ENCODE peak calls at places on chromosomes 11 and 22, in four cellular contexts. T is HEK293T; N is activated CD8-positive, alpha-beta memory T cell treated with anti-CD3 and anti-CD28 coated beads for 48 hours; O is stimulated activated CD4-positive, alpha-beta T cell treated with anti-CD3 and anti-CD28 coated beads, Interleukin-15, amount 100 ng/mL, for 1 hour. V is an unnamed sample.

GRCh38 chr11:47373876-47374820 is 4.2 kb downstream of the SPI1 start:
- DNase-seq in T (peak; percentile 92), N (peak; percentile 79), O (peak; percentile 80), V (peak; percentile 75)

GRCh38 chr11:76153609-76153949 is 52.7 kb downstream of the WNT11 start:
- DNase-seq in T (no peak), N (no peak), O (no peak), V (no peak)

GRCh38 chr22:44972363-44973083 is 37.3 kb downstream of the PHF21B start:
- DNase-seq in T (no peak), N (no peak), O (no peak), V (no peak)

GRCh38 chr11:93604276-93604675 is 57.2 kb upstream of the CEP295 start:
- DNase-seq in T (no peak), N (no peak), O (no peak), V (no peak)

GRCh38 chr11:1619449-1619848 is 2.5 kb downstream of the KRTAP5-4 start:
- DNase-seq in T (no peak), N (no peak), O (no peak), V (no peak)

GRCh38 chr22:23742505-23743264 is 8.2 kb downstream of the ZNF70 start:
- DNase-seq in T (no peak), N (no peak), O (no peak), V (no peak)

GRCh38 chr11:27447288-27447914 is 25.2 kb downstream of the LGR4 start:
- DNase-seq in T (no peak), N (no peak), O (no peak), V (no peak)

GRCh38 chr22:44379817-44380560 is 67.2 kb upstream of the SHISAL1 start:
- DNase-seq in T (no peak), N (no peak), O (no peak), V (no peak)

GRCh38 chr22:17471901-17472566 is 91.3 kb upstream of the SLC25A18 start:
- DNase-seq in T (no peak), N (no peak), O (no peak), V (no peak)

GRCh38 chr11:75813126-75813525 is 1.9 kb upstream of the UVRAG start:
- DNase-seq in T (no peak), N (no peak), O (no peak), V (no peak)

GRCh38 chr11:2991477-2992233 is 474 bp downstream of the NAP1L4 start:
- DNase-seq in T (peak; percentile 21), N (peak; percentile 43), O (peak; percentile 38), V (no peak)

GRCh38 chr11:124277207-124277606 is 21.0 kb downstream of the OR8G5 start:
- DNase-seq in T (no peak), N (no peak), O (no peak), V (no peak)

GRCh38 chr11:76574406-76574805 is 96.1 kb downstream of the LRRC32 start:
- DNase-seq in T (no peak), N (no peak), O (no peak), V (no peak)

GRCh38 chr11:59801981-59802638 is 8.5 kb downstream of the MRPL16 start:
- DNase-seq in T (no peak), N (no peak), O (no peak), V (no peak)

GRCh38 chr11:3153291-3153861 is 11.7 kb downstream of the OSBPL5 start:
- DNase-seq in T (no peak), N (no peak), O (no peak), V (no peak)

GRCh38 chr11:93034031-93034430 is 64.6 kb downstream of the MTNR1B start:
- DNase-seq in T (no peak), N (no peak), O (no peak), V (no peak)

GRCh38 chr11:69873166-69874077 is 54.2 kb upstream of the FGF3 start:
- DNase-seq in T (no peak), N (no peak), O (no peak), V (no peak)

GRCh38 chr11:123580557-123581275 is 73.7 kb downstream of the SCN3B start:
- DNase-seq in T (peak; percentile 85), N (peak; percentile 35), O (peak; percentile 54), V (peak; percentile 47)

GRCh38 chr11:93689166-93689734 is 27.8 kb downstream of the CEP295 start:
- DNase-seq in T (no peak), N (no peak), O (no peak), V (peak; percentile 6)

GRCh38 chr22:42673898-42674390 is 24.8 kb upstream of the CYB5R3 start:
- DNase-seq in T (no peak), N (no peak), O (no peak), V (no peak)

GRCh38 chr11:14578551-14578956 is 58.4 kb upstream of the PSMA1 start:
- DNase-seq in T (no peak), N (no peak), O (no peak), V (peak; percentile 85)

GRCh38 chr11:83139310-83139709 is 17.6 kb upstream of the PCF11 start:
- DNase-seq in T (no peak), N (no peak), O (no peak), V (no peak)

GRCh38 chr11:724733-725386 is 18.8 kb downstream of the EPS8L2 start:
- DNase-seq in T (no peak), N (no peak), O (no peak), V (no peak)

GRCh38 chr11:131614514-131615085 is 244.2 kb downstream of the NTM start:
- DNase-seq in T (no peak), N (no peak), O (no peak), V (no peak)

GRCh38 chr11:6654281-6655019 is 1.2 kb downstream of the DCHS1 start:
- DNase-seq in T (no peak), N (no peak), O (no peak), V (no peak)

GRCh38 chr22:36249160-36249559 is 3.8 kb upstream of the APOL1 start:
- DNase-seq in T (no peak), N (no peak), O (no peak), V (no peak)

GRCh38 chr11:3010004-3010403 is 17.9 kb upstream of the NAP1L4 start:
- DNase-seq in T (no peak), N (no peak), O (no peak), V (no peak)

GRCh38 chr11:798093-798713 is at the start of gene SLC25A22:
- DNase-seq in T (peak; percentile 91), N (peak; percentile 92), O (peak; percentile 80), V (peak; percentile 92)

GRCh38 chr11:68038718-68039525 is at the start of gene TCIRG1:
- DNase-seq in T (peak; percentile 82), N (peak; percentile 47), O (peak; percentile 51), V (peak; percentile 33)

GRCh38 chr11:72768581-72768980 is 16.4 kb upstream of the ARAP1 start:
- DNase-seq in T (no peak), N (no peak), O (no peak), V (no peak)

GRCh38 chr22:48957311-48957986 is 870.2 kb downstream of the BRD1 start:
- DNase-seq in T (no peak), N (no peak), O (no peak), V (no peak)

GRCh38 chr22:30855266-30855665 is 113.3 kb downstream of the MORC2 start:
- DNase-seq in T (peak; percentile 3), N (no peak), O (no peak), V (no peak)

GRCh38 chr11:61747389-61748285 is 4.8 kb upstream of the MYRF start:
- DNase-seq in T (peak; percentile 83), N (peak; percentile 25), O (no peak), V (peak; percentile 26)

GRCh38 chr11:125343732-125344131 is 152.3 kb downstream of the FEZ1 start:
- DNase-seq in T (no peak), N (no peak), O (no peak), V (no peak)

GRCh38 chr11:43987384-43988039 is 45.1 kb downstream of the C11orf96 start:
- DNase-seq in T (no peak), N (no peak), O (no peak), V (no peak)

GRCh38 chr22:42064629-42065028 is 6.0 kb downstream of the NAGA start:
- DNase-seq in T (no peak), N (no peak), O (no peak), V (no peak)

GRCh38 chr11:16280256-16280682 is 76.1 kb downstream of the SOX6 start:
- DNase-seq in T (no peak), N (no peak), O (no peak), V (no peak)

GRCh38 chr22:46528121-46528610 is 9.3 kb downstream of the CELSR1 start:
- DNase-seq in T (no peak), N (no peak), O (no peak), V (no peak)

GRCh38 chr22:30404307-30404706 is 7.5 kb downstream of the SEC14L2 start:
- DNase-seq in T (no peak), N (no peak), O (no peak), V (no peak)

V was measured in naive B cell.